ENCODE peak calls at places on chromosomes 1 and 21, in nine cellular contexts. One of them, this sample, is unnamed.

GRCh38 chr1:227742738-227743715 is 7.8 kb downstream of the SNAP47 start:
- DNase-seq in MM.1S: no peak
- DNase-seq in mammary epithelial cell: no peak
- DNase-seq in astrocyte: no peak
- DNase-seq in neural progenitor cell: no peak
- DNase-seq in GM23338: peak
- DNase-seq in keratinocyte: no peak
- DNase-seq in GM23248: no peak
- DNase-seq in HCT116: no peak
- DNase-seq in this sample: no peak

GRCh38 chr1:227805606-227806197 is 9.8 kb upstream of the PRSS38 start:
- DNase-seq in mammary epithelial cell: peak
- DNase-seq in MM.1S: no peak
- DNase-seq in keratinocyte: peak
- DNase-seq in GM23338: no peak
- DNase-seq in GM23248: peak
- DNase-seq in astrocyte: peak
- DNase-seq in neural progenitor cell: no peak
- DNase-seq in HCT116: peak
- DNase-seq in this sample: no peak

GRCh38 chr1:17979815-17980214 is 127.8 kb upstream of the IGSF21 start:
- DNase-seq in mammary epithelial cell: no peak
- DNase-seq in keratinocyte: no peak
- DNase-seq in GM23338: peak
- DNase-seq in MM.1S: no peak
- DNase-seq in HCT116: no peak
- DNase-seq in neural progenitor cell: no peak
- DNase-seq in GM23248: no peak
- DNase-seq in astrocyte: no peak
- DNase-seq in this sample: no peak

GRCh38 chr1:234940841-234941240 is 187.8 kb downstream of the TOMM20 start:
- DNase-seq in astrocyte: no peak
- DNase-seq in neural progenitor cell: no peak
- DNase-seq in MM.1S: no peak
- DNase-seq in HCT116: no peak
- DNase-seq in GM23338: no peak
- DNase-seq in keratinocyte: no peak
- DNase-seq in mammary epithelial cell: no peak
- DNase-seq in GM23248: no peak
- DNase-seq in this sample: no peak

GRCh38 chr1:157652859-157653493 is 47.6 kb downstream of the FCRL3 start:
- DNase-seq in mammary epithelial cell: no peak
- DNase-seq in MM.1S: peak
- DNase-seq in keratinocyte: no peak
- DNase-seq in GM23248: no peak
- DNase-seq in GM23338: no peak
- DNase-seq in HCT116: no peak
- DNase-seq in neural progenitor cell: no peak
- DNase-seq in astrocyte: no peak
- DNase-seq in this sample: no peak

GRCh38 chr1:75092141-75092540 is 42.0 kb upstream of the LHX8 start:
- DNase-seq in astrocyte: no peak
- DNase-seq in GM23338: peak
- DNase-seq in HCT116: no peak
- DNase-seq in keratinocyte: no peak
- DNase-seq in neural progenitor cell: no peak
- DNase-seq in mammary epithelial cell: peak
- DNase-seq in MM.1S: peak
- DNase-seq in GM23248: no peak
- DNase-seq in this sample: no peak

GRCh38 chr1:36385410-36386261 is at the start of gene STK40:
- DNase-seq in HCT116: peak
- DNase-seq in neural progenitor cell: peak
- DNase-seq in keratinocyte: peak
- DNase-seq in MM.1S: peak
- DNase-seq in astrocyte: peak
- DNase-seq in mammary epithelial cell: peak
- DNase-seq in GM23248: peak
- DNase-seq in GM23338: peak
- DNase-seq in this sample: peak

GRCh38 chr21:41630249-41630648 is 122.3 kb upstream of the TMPRSS2 start:
- DNase-seq in GM23248: peak
- DNase-seq in astrocyte: peak
- DNase-seq in neural progenitor cell: no peak
- DNase-seq in keratinocyte: no peak
- DNase-seq in HCT116: peak
- DNase-seq in mammary epithelial cell: peak
- DNase-seq in GM23338: no peak
- DNase-seq in MM.1S: no peak
- DNase-seq in this sample: no peak

GRCh38 chr21:16539041-16539440 is 809.3 kb downstream of the USP25 start:
- DNase-seq in neural progenitor cell: no peak
- DNase-seq in mammary epithelial cell: no peak
- DNase-seq in GM23338: no peak
- DNase-seq in GM23248: no peak
- DNase-seq in astrocyte: no peak
- DNase-seq in HCT116: no peak
- DNase-seq in MM.1S: no peak
- DNase-seq in keratinocyte: no peak
- DNase-seq in this sample: no peak

GRCh38 chr21:16535100-16535418 is 805.3 kb downstream of the USP25 start:
- DNase-seq in HCT116: no peak
- DNase-seq in mammary epithelial cell: peak
- DNase-seq in neural progenitor cell: peak
- DNase-seq in astrocyte: peak
- DNase-seq in keratinocyte: peak
- DNase-seq in GM23248: peak
- DNase-seq in MM.1S: no peak
- DNase-seq in GM23338: no peak
- DNase-seq in this sample: no peak

GRCh38 chr21:16533692-16534407 is 804.1 kb downstream of the USP25 start:
- DNase-seq in HCT116: no peak
- DNase-seq in keratinocyte: no peak
- DNase-seq in GM23338: no peak
- DNase-seq in neural progenitor cell: no peak
- DNase-seq in astrocyte: peak
- DNase-seq in MM.1S: no peak
- DNase-seq in mammary epithelial cell: no peak
- DNase-seq in GM23248: peak
- DNase-seq in this sample: no peak

GRCh38 chr21:16534408-16535099 is 804.8 kb downstream of the USP25 start:
- DNase-seq in HCT116: no peak
- DNase-seq in astrocyte: peak
- DNase-seq in GM23338: no peak
- DNase-seq in mammary epithelial cell: peak
- DNase-seq in neural progenitor cell: no peak
- DNase-seq in MM.1S: no peak
- DNase-seq in keratinocyte: no peak
- DNase-seq in GM23248: peak
- DNase-seq in this sample: no peak

DNA sequence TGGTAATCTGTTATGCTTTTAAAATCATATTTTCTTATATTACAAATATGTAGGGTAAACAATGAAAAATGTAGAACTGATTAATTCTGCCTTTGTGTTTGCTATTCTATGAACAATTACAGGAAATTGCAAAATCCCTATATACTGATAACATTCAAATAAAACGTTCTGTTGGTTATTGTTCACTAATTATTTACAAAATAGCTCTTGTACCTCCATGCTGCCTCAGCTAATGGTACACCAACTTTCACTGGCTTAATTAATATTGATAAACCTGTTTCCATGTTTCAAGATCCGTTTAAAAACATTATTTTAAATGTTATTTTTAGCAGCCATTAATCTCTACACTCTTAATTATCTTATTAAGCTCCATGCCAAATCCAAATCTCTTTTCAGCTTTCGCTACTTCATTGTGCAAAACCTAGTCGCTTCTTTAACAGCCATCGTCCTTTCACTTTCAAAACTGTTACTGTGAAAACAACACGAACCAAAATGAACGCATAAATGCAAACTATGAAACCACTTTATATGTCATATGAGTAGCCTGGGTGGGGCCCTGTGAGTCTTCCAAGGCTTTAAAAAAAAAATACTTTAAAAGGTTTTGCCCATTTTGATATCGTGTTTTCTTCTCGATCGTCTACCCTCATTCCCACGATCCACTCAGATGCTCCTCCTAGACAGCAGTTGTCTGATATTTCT is 807.0 kb downstream of the USP25 start:
- DNase-seq in mammary epithelial cell: peak
- DNase-seq in GM23248: no peak
- DNase-seq in keratinocyte: no peak
- DNase-seq in HCT116: no peak
- DNase-seq in astrocyte: peak
- DNase-seq in GM23338: no peak
- DNase-seq in neural progenitor cell: no peak
- DNase-seq in MM.1S: no peak
- DNase-seq in this sample: no peak
- H3K27ac ChIP-seq in mammary epithelial cell: peak
- H3K27ac ChIP-seq in GM23248: no peak
- H3K27ac ChIP-seq in keratinocyte: peak
- H3K27ac ChIP-seq in HCT116: no peak
- H3K27ac ChIP-seq in astrocyte: peak
- H3K27ac ChIP-seq in GM23338: no peak
- H3K27ac ChIP-seq in neural progenitor cell: no peak
- H3K27ac ChIP-seq in MM.1S: no peak
- H3K27ac ChIP-seq in this sample: peak

GRCh38 chr1:229434641-229435051 is 752 bp upstream of the ACTA1 start:
- DNase-seq in MM.1S: no peak
- DNase-seq in mammary epithelial cell: no peak
- DNase-seq in GM23338: peak
- DNase-seq in astrocyte: no peak
- DNase-seq in HCT116: no peak
- DNase-seq in keratinocyte: no peak
- DNase-seq in neural progenitor cell: peak
- DNase-seq in GM23248: no peak
- DNase-seq in this sample: no peak

GRCh38 chr1:229432905-229433304 is 989 bp downstream of the ACTA1 start:
- DNase-seq in GM23338: peak
- DNase-seq in keratinocyte: no peak
- DNase-seq in mammary epithelial cell: no peak
- DNase-seq in astrocyte: no peak
- DNase-seq in GM23248: no peak
- DNase-seq in HCT116: no peak
- DNase-seq in neural progenitor cell: no peak
- DNase-seq in MM.1S: no peak
- DNase-seq in this sample: no peak

GRCh38 chr1:229434005-229434640 is at the start of gene ACTA1:
- DNase-seq in mammary epithelial cell: no peak
- DNase-seq in GM23338: peak
- DNase-seq in HCT116: no peak
- DNase-seq in MM.1S: no peak
- DNase-seq in GM23248: no peak
- DNase-seq in keratinocyte: no peak
- DNase-seq in neural progenitor cell: peak
- DNase-seq in astrocyte: no peak
- DNase-seq in this sample: no peak

GRCh38 chr1:229432116-229432461 is 1.8 kb downstream of the ACTA1 start:
- DNase-seq in neural progenitor cell: no peak
- DNase-seq in astrocyte: no peak
- DNase-seq in GM23338: peak
- DNase-seq in GM23248: no peak
- DNase-seq in MM.1S: no peak
- DNase-seq in mammary epithelial cell: no peak
- DNase-seq in keratinocyte: no peak
- DNase-seq in HCT116: no peak
- DNase-seq in this sample: no peak

DNA sequence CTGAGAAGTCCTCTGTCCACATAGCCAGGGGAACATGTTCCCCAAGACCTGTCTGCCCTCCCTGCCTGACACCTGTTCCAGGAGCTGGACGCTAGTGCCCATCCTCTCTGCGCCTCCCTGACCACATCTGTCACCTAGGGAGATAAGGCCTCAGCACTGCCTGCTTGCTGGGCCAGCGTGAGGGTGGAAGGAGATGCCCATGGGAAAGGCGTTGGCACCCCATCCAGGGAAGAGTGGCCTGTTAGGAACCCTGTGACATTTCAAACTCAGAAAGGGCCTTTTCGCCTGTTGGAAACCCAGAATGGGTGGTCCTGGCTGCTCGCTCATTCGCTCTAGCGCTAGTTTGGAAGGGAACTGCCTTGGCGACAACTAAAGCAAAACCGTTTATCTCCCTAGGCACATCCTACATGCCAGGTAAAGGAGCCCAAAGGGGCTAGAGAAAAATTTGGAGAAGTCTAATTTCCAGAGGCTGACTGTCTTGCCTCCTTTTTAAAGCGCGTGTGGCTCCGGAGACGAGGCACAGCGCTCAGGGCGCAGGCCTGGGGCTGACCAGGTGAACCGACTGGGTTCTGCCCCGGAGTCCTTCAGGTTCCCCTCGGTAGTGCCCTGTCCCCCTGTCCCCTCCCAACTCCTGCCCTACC is 410 bp downstream of the ACTA1 start:
- DNase-seq in neural progenitor cell: no peak
- DNase-seq in astrocyte: no peak
- DNase-seq in HCT116: no peak
- DNase-seq in mammary epithelial cell: no peak
- DNase-seq in GM23248: no peak
- DNase-seq in keratinocyte: no peak
- DNase-seq in MM.1S: no peak
- DNase-seq in GM23338: no peak
- DNase-seq in this sample: no peak
- TF ChIP-seq EZH2 in neural progenitor cell: no peak
- TF ChIP-seq EZH2 in astrocyte: peak
- TF ChIP-seq EZH2 in HCT116: no peak
- TF ChIP-seq EZH2 in mammary epithelial cell: peak
- TF ChIP-seq EZH2 in GM23248: peak
- TF ChIP-seq EZH2 in keratinocyte: peak
- TF ChIP-seq EZH2 in MM.1S: no peak
- TF ChIP-seq EZH2 in GM23338: peak
- TF ChIP-seq EZH2 in this sample: no peak

GRCh38 chr1:150601540-150601939 is 22.1 kb upstream of the MCL1 start:
- DNase-seq in HCT116: no peak
- DNase-seq in astrocyte: no peak
- DNase-seq in keratinocyte: no peak
- DNase-seq in neural progenitor cell: no peak
- DNase-seq in mammary epithelial cell: no peak
- DNase-seq in MM.1S: no peak
- DNase-seq in GM23248: no peak
- DNase-seq in GM23338: no peak
- DNase-seq in this sample: no peak

GRCh38 chr1:150609726-150610125 is 19.7 kb downstream of the ENSA start:
- DNase-seq in GM23338: peak
- DNase-seq in neural progenitor cell: peak
- DNase-seq in MM.1S: no peak
- DNase-seq in HCT116: no peak
- DNase-seq in mammary epithelial cell: no peak
- DNase-seq in astrocyte: peak
- DNase-seq in keratinocyte: no peak
- DNase-seq in GM23248: peak
- DNase-seq in this sample: no peak

GRCh38 chr1:150606743-150607142 is 22.7 kb downstream of the ENSA start:
- DNase-seq in mammary epithelial cell: no peak
- DNase-seq in MM.1S: no peak
- DNase-seq in keratinocyte: no peak
- DNase-seq in HCT116: no peak
- DNase-seq in GM23338: no peak
- DNase-seq in GM23248: no peak
- DNase-seq in neural progenitor cell: no peak
- DNase-seq in astrocyte: no peak
- DNase-seq in this sample: no peak

DNA sequence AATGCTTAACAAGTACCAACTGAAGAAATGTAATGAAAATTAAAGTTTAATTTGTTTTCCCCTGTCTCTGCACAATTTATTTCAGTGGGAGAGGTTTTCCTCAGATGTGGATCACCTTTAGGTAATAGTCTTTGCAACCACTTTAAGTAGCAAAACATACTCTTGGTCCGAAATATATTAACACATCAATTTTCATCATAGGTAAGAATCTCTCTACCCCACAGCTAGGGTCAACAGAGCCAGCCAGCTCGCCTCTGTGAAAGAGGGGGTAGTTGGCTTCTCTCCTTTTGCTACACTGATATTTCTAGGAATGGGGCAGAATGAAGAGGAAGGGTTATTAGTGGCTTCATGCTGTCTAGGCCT is 24.8 kb upstream of the MCL1 start:
- DNase-seq in keratinocyte: no peak
- DNase-seq in neural progenitor cell: no peak
- DNase-seq in astrocyte: no peak
- DNase-seq in GM23248: no peak
- DNase-seq in mammary epithelial cell: no peak
- DNase-seq in MM.1S: no peak
- DNase-seq in HCT116: no peak
- DNase-seq in GM23338: no peak
- DNase-seq in this sample: no peak
- H3K27ac ChIP-seq in keratinocyte: peak
- H3K27ac ChIP-seq in neural progenitor cell: peak
- H3K27ac ChIP-seq in astrocyte: peak
- H3K27ac ChIP-seq in GM23248: peak
- H3K27ac ChIP-seq in mammary epithelial cell: peak
- H3K27ac ChIP-seq in MM.1S: no peak
- H3K27ac ChIP-seq in HCT116: peak
- H3K27ac ChIP-seq in GM23338: peak
- H3K27ac ChIP-seq in this sample: peak

DNA sequence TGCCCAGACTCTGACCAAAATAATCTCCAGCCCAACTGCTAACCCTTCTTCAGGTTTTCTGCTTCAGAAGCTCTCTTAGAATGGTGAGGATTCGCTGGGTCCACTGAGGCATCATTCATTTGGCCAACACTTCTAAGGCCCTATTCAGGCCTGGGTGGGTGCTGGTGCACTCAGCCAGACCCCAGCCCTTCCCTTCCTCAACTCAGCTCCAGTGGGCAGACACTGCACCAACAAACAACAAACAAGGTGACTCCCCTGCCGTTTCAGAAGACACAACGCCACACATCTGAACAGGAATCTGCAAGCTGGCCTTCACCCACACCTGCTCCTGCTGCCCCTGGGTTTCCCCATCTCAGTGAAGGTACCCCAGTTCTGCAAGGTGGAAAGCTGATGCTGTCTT is 6.0 kb downstream of the HEYL start:
- DNase-seq in astrocyte: no peak
- DNase-seq in GM23248: no peak
- DNase-seq in keratinocyte: no peak
- DNase-seq in GM23338: no peak
- DNase-seq in mammary epithelial cell: no peak
- DNase-seq in MM.1S: no peak
- DNase-seq in neural progenitor cell: no peak
- DNase-seq in HCT116: no peak
- DNase-seq in this sample: no peak
- TF ChIP-seq EZH2 in astrocyte: no peak
- TF ChIP-seq EZH2 in GM23248: no peak
- TF ChIP-seq EZH2 in keratinocyte: peak
- TF ChIP-seq EZH2 in GM23338: no peak
- TF ChIP-seq EZH2 in mammary epithelial cell: no peak
- TF ChIP-seq EZH2 in MM.1S: no peak
- TF ChIP-seq EZH2 in neural progenitor cell: no peak
- TF ChIP-seq EZH2 in HCT116: no peak
- TF ChIP-seq EZH2 in this sample: no peak